ENCODE peak calls at places on chromosomes 12 and 14, in nine cellular contexts. R is Kasumi-1; T is NCI-H1092; L is cardiac fibroblast; Z is T-helper 2 cell; J is stimulated activated CD8-positive, alpha-beta memory T cell treated with anti-CD3 and anti-CD28 coated beads, Interleukin-2, amount 100 ng/mL, for 48 hours; D is stimulated activated CD4-positive, alpha-beta T cell treated with anti-CD3 and anti-CD28 coated beads, Interleukin-15, amount 100 ng/mL, for 24 hours; G is K562; B is fibroblast of pulmonary artery. F is an unnamed sample.

GRCh38 chr12:92000587-92000986 is 145.1 kb downstream of the BTG1 start:
- DNase-seq in R (no peak), T (no peak), L (no peak), Z (no peak), J (no peak), D (no peak), G (no peak), B (no peak), F (no peak)

GRCh38 chr14:103530390-103530789 is 1.4 kb downstream of the TRMT61A start:
- DNase-seq in R (peak; percentile 17), T (no peak), L (no peak), Z (no peak), J (no peak), D (no peak), G (peak; percentile 48), B (peak; percentile 36), F (no peak)

GRCh38 chr14:105866841-105867321 is 340.5 kb downstream of the TMEM121 start:
- DNase-seq in R (no peak), T (no peak), L (no peak), Z (no peak), J (no peak), D (no peak), G (no peak), B (no peak), F (no peak)

GRCh38 chr14:104968541-104969401 is 9.4 kb downstream of the AHNAK2 start:
- DNase-seq in R (no peak), T (no peak), L (peak; percentile 48), Z (no peak), J (no peak), D (no peak), G (no peak), B (peak; percentile 49), F (peak; percentile 35)

GRCh38 chr12:125528300-125528699 is 463.1 kb downstream of the AACS start:
- DNase-seq in R (no peak), T (no peak), L (no peak), Z (no peak), J (no peak), D (no peak), G (no peak), B (no peak), F (no peak)

GRCh38 chr12:110546339-110546738 is 36.8 kb downstream of the PPTC7 start:
- DNase-seq in R (no peak), T (no peak), L (peak; percentile 72), Z (no peak), J (no peak), D (no peak), G (no peak), B (peak; percentile 85), F (peak; percentile 94)

GRCh38 chr12:56631790-56632700 is 1.9 kb upstream of the BAZ2A start:
- DNase-seq in R (peak; percentile 31), T (no peak), L (peak; percentile 61), Z (peak; percentile 26), J (peak; percentile 59), D (peak; percentile 75), G (peak; percentile 86), B (peak; percentile 43), F (peak; percentile 65)

GRCh38 chr14:20436363-20436755 is 393 bp upstream of the KLHL33 start:
- DNase-seq in R (no peak), T (no peak), L (peak; percentile 69), Z (no peak), J (no peak), D (no peak), G (no peak), B (peak; percentile 53), F (peak; percentile 80)

GRCh38 chr14:103115845-103116572 is 7.3 kb upstream of the TNFAIP2 start:
- DNase-seq in R (no peak), T (no peak), L (no peak), Z (no peak), J (no peak), D (no peak), G (no peak), B (peak; percentile 43), F (peak; percentile 46)

GRCh38 chr14:67819563-67820411 is at the start of gene RAD51B:
- DNase-seq in R (peak; percentile 86), T (peak; percentile 86), L (peak; percentile 86), Z (peak; percentile 78), J (peak; percentile 74), D (peak; percentile 90), G (peak; percentile 92), B (peak; percentile 86), F (peak; percentile 86)

GRCh38 chr14:34324363-34324795 is 137.7 kb downstream of the SPTSSA start:
- DNase-seq in R (peak; percentile 70), T (peak; percentile 26), L (peak; percentile 55), Z (no peak), J (no peak), D (no peak), G (peak; percentile 30), B (peak; percentile 59), F (peak; percentile 44)

GRCh38 chr14:51680031-51680430 is 28.3 kb downstream of the FRMD6 start:
- DNase-seq in R (no peak), T (no peak), L (peak; percentile 26), Z (no peak), J (no peak), D (no peak), G (no peak), B (no peak), F (no peak)

GRCh38 chr12:124419292-124420040 is 124.6 kb downstream of the RFLNA start:
- DNase-seq in R (no peak), T (no peak), L (no peak), Z (no peak), J (no peak), D (no peak), G (no peak), B (no peak), F (no peak)

GRCh38 chr14:92692822-92693226 is 55.6 kb downstream of the LGMN start:
- DNase-seq in R (peak; percentile 62), T (peak; percentile 97), L (peak; percentile 87), Z (no peak), J (no peak), D (peak; percentile 36), G (no peak), B (peak; percentile 50), F (no peak)

GRCh38 chr12:24109381-24110039 is 160.0 kb upstream of the SOX5 start:
- DNase-seq in R (peak; percentile 63), T (no peak), L (peak; percentile 35), Z (no peak), J (no peak), D (no peak), G (peak; percentile 13), B (peak; percentile 38), F (no peak)

F was measured in EL.